ENCODE peak calls at places on chromosomes 2 and 18, in seven cellular contexts. One of them, this sample, is unnamed.

GRCh38 chr2:223196331-223196730 is 144.3 kb downstream of the KCNE4 start:
- DNase-seq in HS-5: no peak
- DNase-seq in nephron progenitor cell: no peak
- DNase-seq in GM12878: no peak
- DNase-seq in small intestine: no peak
- DNase-seq in ACHN: no peak
- DNase-seq in cerebellum: no peak
- DNase-seq in this sample: no peak

GRCh38 chr2:36705326-36706020 is 9.0 kb downstream of the VIT start:
- DNase-seq in GM12878: no peak
- DNase-seq in nephron progenitor cell: no peak
- DNase-seq in HS-5: no peak
- DNase-seq in cerebellum: no peak
- DNase-seq in ACHN: no peak
- DNase-seq in small intestine: no peak
- DNase-seq in this sample: no peak

GRCh38 chr2:73020657-73021370 is 50.7 kb downstream of the SFXN5 start:
- DNase-seq in GM12878: no peak
- DNase-seq in cerebellum: no peak
- DNase-seq in nephron progenitor cell: no peak
- DNase-seq in ACHN: peak; percentile 65
- DNase-seq in HS-5: peak; percentile 83
- DNase-seq in small intestine: no peak
- DNase-seq in this sample: no peak

GRCh38 chr18:44552706-44553105 is 128.0 kb upstream of the SETBP1 start:
- DNase-seq in cerebellum: no peak
- DNase-seq in HS-5: no peak
- DNase-seq in nephron progenitor cell: no peak
- DNase-seq in GM12878: no peak
- DNase-seq in small intestine: no peak
- DNase-seq in ACHN: no peak
- DNase-seq in this sample: no peak

GRCh38 chr2:138722316-138722715 is 57.9 kb downstream of the NXPH2 start:
- DNase-seq in nephron progenitor cell: no peak
- DNase-seq in GM12878: no peak
- DNase-seq in cerebellum: no peak
- DNase-seq in HS-5: no peak
- DNase-seq in ACHN: peak; percentile 38
- DNase-seq in small intestine: no peak
- DNase-seq in this sample: no peak

GRCh38 chr2:200619275-200619674 is 33.5 kb downstream of the AOX1 start:
- DNase-seq in ACHN: no peak
- DNase-seq in GM12878: no peak
- DNase-seq in HS-5: no peak
- DNase-seq in cerebellum: no peak
- DNase-seq in small intestine: no peak
- DNase-seq in nephron progenitor cell: no peak
- DNase-seq in this sample: no peak

GRCh38 chr18:75244336-75244735 is 33.7 kb downstream of the TSHZ1 start:
- DNase-seq in GM12878: no peak
- DNase-seq in nephron progenitor cell: no peak
- DNase-seq in cerebellum: peak; percentile 85
- DNase-seq in ACHN: peak; percentile 46
- DNase-seq in small intestine: peak; percentile 42
- DNase-seq in HS-5: no peak
- DNase-seq in this sample: no peak

GRCh38 chr2:190978389-190979053 is 35.5 kb downstream of the STAT1 start:
- DNase-seq in GM12878: no peak
- DNase-seq in small intestine: no peak
- DNase-seq in cerebellum: no peak
- DNase-seq in nephron progenitor cell: no peak
- DNase-seq in HS-5: peak; percentile 65
- DNase-seq in ACHN: no peak
- DNase-seq in this sample: no peak

GRCh38 chr2:238240761-238241711 is 1.2 kb upstream of the HES6 start:
- DNase-seq in nephron progenitor cell: peak; percentile 85
- DNase-seq in GM12878: no peak
- DNase-seq in cerebellum: peak; percentile 78
- DNase-seq in ACHN: peak; percentile 30
- DNase-seq in HS-5: no peak
- DNase-seq in small intestine: peak; percentile 61
- DNase-seq in this sample: peak; percentile 41

GRCh38 chr2:176385838-176386237 is 116.6 kb downstream of the MTX2 start:
- DNase-seq in ACHN: no peak
- DNase-seq in HS-5: no peak
- DNase-seq in cerebellum: no peak
- DNase-seq in small intestine: no peak
- DNase-seq in GM12878: no peak
- DNase-seq in nephron progenitor cell: no peak
- DNase-seq in this sample: no peak

GRCh38 chr2:64919261-64919660 is 69.9 kb upstream of the SLC1A4 start:
- DNase-seq in small intestine: no peak
- DNase-seq in nephron progenitor cell: no peak
- DNase-seq in GM12878: no peak
- DNase-seq in HS-5: no peak
- DNase-seq in cerebellum: no peak
- DNase-seq in ACHN: no peak
- DNase-seq in this sample: no peak

GRCh38 chr2:127255721-127256120 is 35.6 kb upstream of the CYP27C1 start:
- DNase-seq in GM12878: no peak
- DNase-seq in ACHN: no peak
- DNase-seq in HS-5: no peak
- DNase-seq in small intestine: no peak
- DNase-seq in cerebellum: no peak
- DNase-seq in nephron progenitor cell: no peak
- DNase-seq in this sample: no peak

GRCh38 chr2:66559672-66560071 is 124.7 kb downstream of the MEIS1 start:
- DNase-seq in GM12878: no peak
- DNase-seq in HS-5: no peak
- DNase-seq in cerebellum: no peak
- DNase-seq in small intestine: no peak
- DNase-seq in ACHN: no peak
- DNase-seq in nephron progenitor cell: no peak
- DNase-seq in this sample: no peak

GRCh38 chr18:63181706-63182105 is 137.9 kb downstream of the BCL2 start:
- DNase-seq in HS-5: no peak
- DNase-seq in GM12878: no peak
- DNase-seq in small intestine: no peak
- DNase-seq in nephron progenitor cell: no peak
- DNase-seq in cerebellum: no peak
- DNase-seq in ACHN: no peak
- DNase-seq in this sample: no peak

GRCh38 chr2:104804148-104804890 is 49.6 kb upstream of the POU3F3 start:
- DNase-seq in small intestine: no peak
- DNase-seq in ACHN: no peak
- DNase-seq in nephron progenitor cell: no peak
- DNase-seq in HS-5: no peak
- DNase-seq in cerebellum: no peak
- DNase-seq in GM12878: no peak
- DNase-seq in this sample: no peak

GRCh38 chr2:240946654-240947053 is 40.5 kb downstream of the CROCC2 start:
- DNase-seq in ACHN: no peak
- DNase-seq in nephron progenitor cell: no peak
- DNase-seq in small intestine: no peak
- DNase-seq in cerebellum: no peak
- DNase-seq in HS-5: no peak
- DNase-seq in GM12878: no peak
- DNase-seq in this sample: no peak

GRCh38 chr2:209472871-209473270 is 49.0 kb downstream of the MAP2 start:
- DNase-seq in nephron progenitor cell: no peak
- DNase-seq in HS-5: no peak
- DNase-seq in ACHN: no peak
- DNase-seq in cerebellum: no peak
- DNase-seq in small intestine: no peak
- DNase-seq in GM12878: no peak
- DNase-seq in this sample: no peak

GRCh38 chr2:216688731-216689360 is 6.5 kb downstream of the IGFBP5 start:
- DNase-seq in ACHN: no peak
- DNase-seq in cerebellum: no peak
- DNase-seq in nephron progenitor cell: no peak
- DNase-seq in GM12878: no peak
- DNase-seq in small intestine: no peak
- DNase-seq in HS-5: no peak
- DNase-seq in this sample: no peak

GRCh38 chr2:117470311-117471095 is 344.0 kb upstream of the DDX18 start:
- DNase-seq in small intestine: peak; percentile 55
- DNase-seq in nephron progenitor cell: peak; percentile 46
- DNase-seq in cerebellum: no peak
- DNase-seq in GM12878: no peak
- DNase-seq in HS-5: no peak
- DNase-seq in ACHN: peak; percentile 51
- DNase-seq in this sample: peak; percentile 18

GRCh38 chr18:22335644-22336275 is 82.0 kb downstream of the CTAGE1 start:
- DNase-seq in nephron progenitor cell: no peak
- DNase-seq in small intestine: peak; percentile 91
- DNase-seq in HS-5: no peak
- DNase-seq in cerebellum: no peak
- DNase-seq in GM12878: no peak
- DNase-seq in ACHN: no peak
- DNase-seq in this sample: peak; percentile 41

GRCh38 chr2:78992807-78993517 is 32.5 kb upstream of the REG3G start:
- DNase-seq in cerebellum: no peak
- DNase-seq in HS-5: no peak
- DNase-seq in ACHN: no peak
- DNase-seq in GM12878: no peak
- DNase-seq in nephron progenitor cell: peak; percentile 47
- DNase-seq in small intestine: peak; percentile 79
- DNase-seq in this sample: no peak

GRCh38 chr2:95275601-95276243 is 1.5 kb downstream of the PROM2 start:
- DNase-seq in ACHN: no peak
- DNase-seq in nephron progenitor cell: no peak
- DNase-seq in GM12878: no peak
- DNase-seq in cerebellum: no peak
- DNase-seq in small intestine: peak; percentile 47
- DNase-seq in HS-5: no peak
- DNase-seq in this sample: no peak

GRCh38 chr2:158025263-158025996 is 76.2 kb upstream of the UPP2 start:
- DNase-seq in HS-5: peak; percentile 57
- DNase-seq in nephron progenitor cell: no peak
- DNase-seq in small intestine: no peak
- DNase-seq in cerebellum: no peak
- DNase-seq in ACHN: no peak
- DNase-seq in GM12878: no peak
- DNase-seq in this sample: no peak

GRCh38 chr2:206556357-206556949 is 85.8 kb upstream of the FAM237A start:
- DNase-seq in GM12878: no peak
- DNase-seq in ACHN: peak; percentile 53
- DNase-seq in nephron progenitor cell: no peak
- DNase-seq in HS-5: peak; percentile 10
- DNase-seq in cerebellum: peak; percentile 12
- DNase-seq in small intestine: peak; percentile 23
- DNase-seq in this sample: peak; percentile 34

GRCh38 chr18:21820035-21820810 is 79.6 kb downstream of the MIB1 start:
- DNase-seq in small intestine: peak; percentile 47
- DNase-seq in ACHN: peak; percentile 25
- DNase-seq in cerebellum: peak; percentile 9
- DNase-seq in GM12878: no peak
- DNase-seq in HS-5: no peak
- DNase-seq in nephron progenitor cell: no peak
- DNase-seq in this sample: peak; percentile 2

GRCh38 chr18:56728741-56729140 is 77.6 kb downstream of the WDR7 start:
- DNase-seq in HS-5: no peak
- DNase-seq in ACHN: no peak
- DNase-seq in small intestine: peak; percentile 86
- DNase-seq in GM12878: no peak
- DNase-seq in cerebellum: no peak
- DNase-seq in nephron progenitor cell: no peak
- DNase-seq in this sample: no peak

GRCh38 chr2:37449686-37450392 is 105.4 kb downstream of the QPCT start:
- DNase-seq in small intestine: no peak
- DNase-seq in HS-5: no peak
- DNase-seq in cerebellum: no peak
- DNase-seq in GM12878: no peak
- DNase-seq in nephron progenitor cell: peak; percentile 36
- DNase-seq in ACHN: no peak
- DNase-seq in this sample: no peak